ENCODE peak calls at places on chromosomes 3 and 15, in seven cellular contexts. R is HCT116, B is mesendoderm, H is IMR-90, U is GM23338, L is Karpas-422, G is MM.1S. Z is an unnamed sample. For H3K4me1, the result is how much of the 10 kb centered on the place peaks cover.

GRCh38 chr3:108602249-108602934 is 12.9 kb downstream of the DZIP3 start:
- DNase-seq in U (peak), G (no peak), R (no peak), B (peak), L (no peak), H (no peak), Z (no peak)

GRCh38 chr15:70251246-70251990 is 153.7 kb upstream of the TLE3 start:
- DNase-seq in U (no peak), B (no peak), H (no peak), L (no peak), R (no peak), G (no peak), Z (no peak)

GRCh38 chr3:194046995-194047681 is 88.8 kb upstream of the HES1 start:
- DNase-seq in L (no peak), U (no peak), H (no peak), B (no peak), R (no peak), G (peak), Z (no peak)

GRCh38 chr3:106510206-106510605 is 641.4 kb upstream of the CBLB start:
- DNase-seq in G (no peak), B (no peak), R (no peak), H (no peak), L (no peak), U (no peak), Z (no peak)

GRCh38 chr3:5321941-5322340 is 134.4 kb downstream of the EDEM1 start:
- DNase-seq in G (no peak), B (no peak), U (no peak), L (no peak), H (no peak), R (no peak), Z (no peak)

GRCh38 chr3:136385457-136385856 is 135.3 kb downstream of the PCCB start:
- DNase-seq in H (no peak), B (no peak), U (no peak), R (no peak), G (peak), L (no peak), Z (no peak)

GRCh38 chr15:76674883-76675282 is 230.3 kb downstream of the SCAPER start:
- DNase-seq in B (no peak), G (no peak), U (no peak), H (peak), L (no peak), R (no peak), Z (no peak)

GRCh38 chr15:76328962-76329361 is 7.6 kb upstream of the ISL2 start:
- DNase-seq in G (no peak), B (no peak), L (no peak), H (peak), R (no peak), U (no peak), Z (no peak)

GRCh38 chr3:57184516-57184915 is 15.3 kb downstream of the HESX1 start:
- DNase-seq in L (no peak), G (no peak), H (no peak), R (no peak), U (no peak), B (peak), Z (no peak)

GRCh38 chr15:28094732-28095521 is 4.2 kb downstream of the OCA2 start:
- DNase-seq in L (no peak), G (no peak), B (peak), H (no peak), U (peak), R (no peak), Z (peak)

GRCh38 chr3:46470831-46471230 is 6.1 kb upstream of the LTF start:
- DNase-seq in H (no peak), R (no peak), G (no peak), B (no peak), L (no peak), U (no peak), Z (no peak)

GRCh38 chr3:106822204-106822603 is 555.0 kb upstream of the CCDC54 start:
- DNase-seq in R (no peak), H (no peak), G (no peak), B (no peak), U (no peak), L (no peak), Z (no peak)

GRCh38 chr3:102036015-102036414 is 186.7 kb downstream of the NFKBIZ start:
- DNase-seq in U (no peak), B (no peak), R (no peak), L (peak), H (no peak), G (no peak), Z (no peak)

GRCh38 chr3:138850151-138850550 is 15.4 kb upstream of the PIK3CB start:
- DNase-seq in L (no peak), U (no peak), R (no peak), G (no peak), B (peak), H (peak), Z (no peak)

GRCh38 chr3:70985572-70985971 is 598.0 kb downstream of the FOXP1 start:
- DNase-seq in R (no peak), B (no peak), U (no peak), L (no peak), G (no peak), H (no peak), Z (no peak)

GRCh38 chr3:46821553-46821952 is 41.7 kb downstream of the MYL3 start:
- DNase-seq in B (no peak), R (no peak), G (no peak), H (no peak), U (no peak), L (no peak), Z (no peak)

GRCh38 chr3:105868450-105868744 is 415 bp downstream of the CBLB start:
- DNase-seq in L (peak), G (no peak), B (peak), U (peak), R (no peak), H (peak), Z (peak)

GRCh38 chr3:102537122-102537521 is 102.3 kb downstream of the ZPLD1 start:
- DNase-seq in G (no peak), B (no peak), H (no peak), U (no peak), L (no peak), R (no peak), Z (no peak)

GRCh38 chr3:5072100-5072816 is 49.8 kb upstream of the ARL8B start:
- DNase-seq in B (no peak), H (no peak), R (no peak), L (no peak), G (no peak), U (no peak), Z (no peak)

GRCh38 chr15:40105517-40106202 is 3.0 kb downstream of the BMF start:
- DNase-seq in H (no peak), R (no peak), U (no peak), G (peak), L (no peak), B (no peak), Z (no peak)

GRCh38 chr3:107818025-107818424 is 272.8 kb downstream of the CD47 start:
- DNase-seq in G (no peak), B (no peak), U (no peak), R (no peak), H (no peak), L (no peak), Z (no peak)

GRCh38 chr3:73070675-73071575 is 9.5 kb downstream of the EBLN2 start:
- DNase-seq in R (no peak), U (no peak), L (no peak), G (no peak), B (no peak), H (peak), Z (no peak)

GRCh38 chr3:151383956-151384355 is 597 bp downstream of the P2RY12 start:
- DNase-seq in B (no peak), L (peak), R (no peak), H (no peak), U (no peak), G (no peak), Z (no peak)

GRCh38 chr15:90126457-90127435 is 24.5 kb upstream of the IDH2 start:
- DNase-seq in L (no peak), H (no peak), G (no peak), B (peak), U (peak), R (no peak), Z (no peak)

GRCh38 chr15:99009741-99010370 is 2.3 kb upstream of the PGPEP1L start:
- DNase-seq in B (no peak), U (no peak), G (no peak), L (no peak), H (peak), R (no peak), Z (no peak)

GRCh38 chr15:43225201-43225949 is 4.6 kb upstream of the EPB42 start:
- DNase-seq in R (peak), U (peak), L (peak), G (peak), H (peak), B (peak), Z (peak)

GRCh38 chr3:30426319-30426993 is 179.9 kb upstream of the TGFBR2 start:
- DNase-seq in H (peak), B (peak), G (no peak), R (no peak), U (peak), L (no peak), Z (no peak)

GRCh38 chr3:150414273-150414672 is 6.2 kb downstream of the TSC22D2 start:
- DNase-seq in H (peak), L (peak), U (no peak), B (peak), G (no peak), R (no peak), Z (peak)

GRCh38 chr15:45126535-45127158 is 3.0 kb downstream of the DUOXA1 start:
- DNase-seq in L (peak), U (peak), H (peak), B (no peak), R (peak), G (peak), Z (peak)

GRCh38 chr15:83612226-83612625 is 41.7 kb upstream of the ADAMTSL3 start:
- DNase-seq in R (no peak), H (no peak), B (peak), G (no peak), L (no peak), U (no peak), Z (no peak)

GRCh38 chr3:157195965-157196364 is 36.0 kb upstream of the CCNL1 start:
- DNase-seq in G (no peak), U (no peak), R (no peak), H (no peak), B (no peak), L (no peak), Z (no peak)

GRCh38 chr15:95868450-95868849 is 462.1 kb upstream of the NR2F2 start:
- DNase-seq in R (no peak), G (no peak), B (no peak), H (no peak), L (no peak), U (no peak), Z (no peak)

GRCh38 chr3:129231331-129232119 is 17.9 kb upstream of the COPG1 start:
- DNase-seq in H (peak), B (no peak), L (no peak), U (no peak), R (no peak), G (no peak), Z (peak)

GRCh38 chr3:7650466-7650865 is 789.6 kb downstream of the GRM7 start:
- DNase-seq in R (no peak), L (no peak), G (no peak), B (no peak), H (no peak), U (no peak), Z (no peak)

GRCh38 chr3:177185035-177185574 is 12.2 kb downstream of the TBL1XR1 start:
- DNase-seq in H (no peak), R (no peak), G (no peak), L (no peak), B (no peak), U (no peak), Z (no peak)

GRCh38 chr15:74132681-74133070 is 2.3 kb downstream of the ISLR2 start:
- DNase-seq in L (no peak), U (peak), G (no peak), B (peak), R (no peak), H (peak), Z (no peak)

GRCh38 chr15:37007301-37007700 is 93.0 kb downstream of the MEIS2 start:
- DNase-seq in L (no peak), R (no peak), H (no peak), B (no peak), U (no peak), G (no peak), Z (no peak)

DNA sequence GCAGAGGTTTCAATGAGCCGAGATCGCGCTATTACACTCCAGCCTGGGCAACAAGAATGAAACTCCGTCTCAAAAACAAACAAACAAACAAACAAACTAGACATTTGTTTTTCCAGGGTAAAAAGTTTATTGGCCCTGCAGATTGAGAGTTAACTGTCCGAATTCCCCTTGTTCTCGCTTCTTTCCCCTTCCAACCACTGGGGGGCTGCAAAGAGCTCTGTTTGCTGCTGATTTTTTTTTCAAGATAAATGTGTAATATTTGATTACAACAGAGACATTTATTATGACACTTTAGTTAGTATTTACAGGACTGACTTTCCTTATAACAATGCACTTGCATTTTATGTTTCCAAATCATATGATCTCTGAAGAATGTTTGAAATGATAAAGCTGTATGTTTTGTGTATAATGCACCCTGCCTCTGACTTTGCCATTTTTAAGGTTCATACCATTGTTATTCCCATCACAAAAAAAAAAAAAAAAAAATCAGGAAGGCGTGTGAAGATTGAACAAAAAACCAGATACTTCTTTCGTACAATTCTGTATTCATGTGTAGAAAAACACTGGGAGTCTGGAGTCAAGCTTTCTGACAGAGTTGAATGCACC is 2.8 kb downstream of the CLSTN2 start:
- DNase-seq in R (peak), H (peak), B (peak), G (peak), U (peak), L (peak), Z (no peak)
- H3K4me1 ChIP-seq in R (under half), H (under half), B (under half), G (under half), U (under half), L (under half), Z (under half)

DNA sequence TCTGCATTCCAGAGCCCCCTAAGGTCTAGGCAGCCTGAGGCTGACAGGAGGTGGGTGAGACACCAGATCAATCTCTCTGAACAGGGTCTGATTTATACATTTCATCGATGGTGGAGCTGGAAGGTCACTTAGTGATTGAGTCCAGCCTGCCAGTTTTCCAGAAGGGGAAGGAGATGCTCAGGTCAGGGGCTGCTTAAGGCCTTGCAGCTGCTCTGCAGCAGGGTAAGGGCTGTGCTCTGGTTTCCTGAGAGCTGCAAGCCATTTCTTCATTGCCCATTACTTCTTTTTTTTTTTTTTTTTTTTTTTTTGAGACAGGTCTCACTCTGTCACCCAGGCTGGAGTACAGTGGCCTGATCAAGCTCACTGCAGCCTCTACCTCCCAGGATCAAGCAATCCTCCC is 10.7 kb downstream of the TADA3 start:
- DNase-seq in B (no peak), H (no peak), L (no peak), G (no peak), U (no peak), R (no peak), Z (no peak)
- H3K4me2 ChIP-seq in B (no peak), H (no peak), L (peak), G (no peak), U (no peak), R (no peak), Z (no peak)

GRCh38 chr3:141486416-141486734 is 452 bp upstream of the RASA2 start:
- DNase-seq in H (peak), L (no peak), U (no peak), G (no peak), R (no peak), B (peak), Z (no peak)
- H3K4me1 ChIP-seq in H (under half), L (under half), U (under half), G (under half), R (under half), B (under half), Z (half or more)

DNA sequence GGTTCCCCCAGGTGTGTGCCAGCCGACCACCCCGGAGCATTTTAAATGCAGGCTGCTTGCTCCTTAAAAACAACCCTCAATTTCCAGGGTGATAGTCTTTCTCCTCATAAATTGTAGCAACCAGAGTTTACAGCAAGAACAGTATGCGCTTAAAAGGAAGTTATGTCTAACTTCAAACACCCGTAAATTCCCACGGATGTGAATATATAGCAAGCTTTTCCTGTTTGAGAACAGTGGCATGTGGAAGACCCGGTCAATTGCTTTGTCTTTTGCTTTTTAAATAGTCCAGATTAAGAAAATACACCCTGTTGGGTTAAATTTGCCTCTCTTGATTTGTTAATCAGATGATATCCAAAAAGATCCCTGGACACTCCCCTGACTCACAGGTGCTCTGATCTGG is 20.8 kb downstream of the MRPS25 start:
- DNase-seq in B (no peak), U (no peak), L (peak), G (no peak), R (no peak), H (no peak), Z (no peak)
- H3K4me2 ChIP-seq in B (no peak), U (no peak), L (peak), G (no peak), R (no peak), H (no peak), Z (no peak)

GRCh38 chr3:123370819-123371218 is 78.1 kb downstream of the ADCY5 start:
- DNase-seq in R (no peak), L (no peak), U (no peak), H (no peak), G (no peak), B (no peak), Z (no peak)

GRCh38 chr3:123372789-123373534 is 75.9 kb downstream of the ADCY5 start:
- DNase-seq in H (no peak), L (no peak), G (no peak), B (no peak), U (no peak), R (no peak), Z (no peak)

GRCh38 chr3:123373535-123373987 is 75.3 kb downstream of the ADCY5 start:
- DNase-seq in G (no peak), R (no peak), H (no peak), U (no peak), B (no peak), L (no peak), Z (no peak)

GRCh38 chr3:123371859-123372767 is 76.8 kb downstream of the ADCY5 start:
- DNase-seq in G (no peak), R (no peak), U (no peak), H (no peak), L (no peak), B (no peak), Z (no peak)

GRCh38 chr3:123371426-123371825 is 77.5 kb downstream of the ADCY5 start:
- DNase-seq in L (no peak), H (no peak), B (no peak), R (no peak), U (no peak), G (no peak), Z (no peak)
- H3K4me1 ChIP-seq in L (under half), H (under half), B (under half), R (under half), U (under half), G (under half), Z (under half)

Z was measured in PC-9.